ENCODE peak calls at places on chromosome 11, in nine cellular contexts. O is lower lobe of right lung, Q is mesendoderm, C is thoracic aorta, M is psoas muscle, U is Karpas-422, S is breast epithelium, D is mammary epithelial cell, X is right atrium auricular region. P is an unnamed sample.

GRCh38 chr11:64649304-64649703 is 58.3 kb downstream of the SLC22A12 start:
- DNase-seq in C (no peak), S (no peak), U (peak; percentile 74), M (no peak), X (no peak), D (peak; percentile 9), Q (peak; percentile 69), O (no peak), P (peak; percentile 87)

GRCh38 chr11:127114035-127114434 is 113.5 kb upstream of the KIRREL3 start:
- DNase-seq in U (no peak), C (no peak), X (no peak), S (no peak), D (no peak), O (no peak), M (no peak), Q (no peak), P (no peak)

GRCh38 chr11:12167098-12167999 is 57.0 kb downstream of the MICAL2 start:
- DNase-seq in S (no peak), U (no peak), C (peak; percentile 78), O (no peak), X (no peak), D (peak; percentile 98), Q (peak; percentile 70), M (no peak), P (no peak)

GRCh38 chr11:19763315-19763714 is 50.7 kb downstream of the NAV2 start:
- DNase-seq in X (no peak), M (no peak), C (no peak), S (no peak), U (no peak), D (no peak), O (no peak), Q (no peak), P (no peak)

GRCh38 chr11:119791701-119792151 is 62.7 kb upstream of the NECTIN1 start:
- DNase-seq in X (no peak), O (no peak), U (no peak), D (no peak), Q (peak; percentile 78), M (no peak), C (no peak), S (no peak), P (peak; percentile 72)

GRCh38 chr11:45538939-45539338 is 126.5 kb downstream of the CHST1 start:
- DNase-seq in Q (no peak), C (no peak), O (no peak), D (no peak), U (no peak), M (no peak), X (no peak), S (no peak), P (no peak)

GRCh38 chr11:114058871-114059277 is 637 bp upstream of the ZBTB16 start:
- DNase-seq in U (no peak), O (peak; percentile 67), S (no peak), X (no peak), D (no peak), C (no peak), Q (no peak), M (peak; percentile 75), P (no peak)

GRCh38 chr11:58577441-58578135 is 1.3 kb upstream of the ZFP91 start:
- DNase-seq in D (peak; percentile 86), O (peak; percentile 80), M (peak; percentile 74), X (peak; percentile 72), U (peak; percentile 76), S (peak; percentile 53), Q (no peak), C (peak; percentile 29), P (no peak)

GRCh38 chr11:109853156-109853776 is 239.9 kb upstream of the ZC3H12C start:
- DNase-seq in U (peak; percentile 85), C (no peak), D (peak; percentile 63), M (no peak), S (no peak), Q (peak; percentile 81), X (no peak), O (no peak), P (no peak)

GRCh38 chr11:67312187-67313021 is 9.1 kb downstream of the SSH3 start:
- DNase-seq in S (peak; percentile 82), U (no peak), X (no peak), O (peak; percentile 67), C (no peak), D (peak; percentile 95), Q (no peak), M (no peak), P (no peak)

GRCh38 chr11:47986742-47987141 is 6.4 kb downstream of the PTPRJ start:
- DNase-seq in U (peak; percentile 40), Q (no peak), S (no peak), C (no peak), D (peak; percentile 67), O (no peak), M (no peak), X (no peak), P (no peak)

GRCh38 chr11:78228467-78228866 is 39.7 kb downstream of the USP35 start:
- DNase-seq in O (no peak), Q (peak; percentile 85), X (peak; percentile 56), S (no peak), U (peak; percentile 85), M (no peak), D (peak; percentile 39), C (no peak), P (peak; percentile 80)

DNA sequence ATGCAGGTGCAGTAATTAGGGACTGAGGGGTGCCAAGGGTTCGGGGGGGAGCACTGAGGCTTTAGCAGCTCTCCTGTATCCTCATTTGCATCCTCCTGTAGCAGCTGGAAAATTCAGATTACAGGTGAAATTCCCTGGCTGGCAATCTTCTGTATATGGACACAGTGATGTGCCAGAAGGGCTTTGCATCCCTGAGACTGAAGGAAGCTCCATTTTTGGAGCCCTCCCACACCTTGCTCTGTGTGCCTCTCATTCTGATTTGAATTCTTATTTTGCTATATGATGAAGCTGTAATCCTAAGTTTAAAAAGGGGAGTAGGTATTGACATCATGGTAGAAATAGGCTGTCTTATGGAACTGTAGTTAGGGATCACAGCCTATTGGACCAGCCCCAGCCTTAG is 46.6 kb downstream of the SCN3B start:
- DNase-seq in D (no peak), O (no peak), C (no peak), U (no peak), S (no peak), X (no peak), M (no peak), Q (no peak), P (no peak)
- H3K36me3 ChIP-seq in D (no peaks in the 10 kb centered on the region), O (no peaks in the 10 kb centered on the region), C (no peaks in the 10 kb centered on the region), U (peaks cover 54% of the 10 kb centered on the region), S (no peaks in the 10 kb centered on the region), X (no peaks in the 10 kb centered on the region), M (peaks cover 58% of the 10 kb centered on the region), Q (peaks cover 3% of the 10 kb centered on the region), P (peaks cover 9% of the 10 kb centered on the region)

GRCh38 chr11:16397355-16397754 is 41.0 kb upstream of the SOX6 start:
- DNase-seq in X (no peak), O (no peak), M (no peak), U (no peak), C (no peak), Q (no peak), S (no peak), D (no peak), P (no peak)

GRCh38 chr11:16395601-16396000 is 39.3 kb upstream of the SOX6 start:
- DNase-seq in Q (no peak), X (no peak), S (no peak), M (no peak), D (no peak), O (no peak), U (no peak), C (no peak), P (no peak)

GRCh38 chr11:16393335-16393734 is 37.0 kb upstream of the SOX6 start:
- DNase-seq in O (no peak), U (no peak), Q (no peak), D (no peak), C (no peak), M (no peak), X (no peak), S (no peak), P (no peak)

GRCh38 chr11:16392646-16393045 is 36.3 kb upstream of the SOX6 start:
- DNase-seq in Q (no peak), O (no peak), S (no peak), C (no peak), X (no peak), M (no peak), D (no peak), U (no peak), P (no peak)

DNA sequence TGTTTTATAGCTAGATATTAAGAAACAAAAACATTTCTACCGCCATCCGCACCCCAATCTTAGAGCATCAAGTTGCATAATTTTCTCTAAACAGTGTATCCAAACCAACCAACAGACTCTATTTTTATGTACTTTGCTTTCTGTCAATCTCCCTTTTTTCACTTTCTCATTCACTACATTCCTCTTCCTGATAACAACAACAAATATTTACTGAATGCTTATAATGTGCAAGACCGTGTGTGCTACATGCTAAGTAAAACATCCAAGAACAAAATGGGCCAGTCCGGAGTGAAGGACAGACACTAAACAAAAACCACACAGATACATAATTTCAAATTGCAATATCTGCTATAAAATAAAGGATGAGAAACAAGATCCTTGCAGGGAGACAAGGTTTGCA is 38.6 kb upstream of the SOX6 start:
- DNase-seq in S (no peak), C (no peak), Q (no peak), X (no peak), U (no peak), M (no peak), D (no peak), O (no peak), P (no peak)
- H3K27me3 ChIP-seq in S (no peaks in the 10 kb centered on the region), C (no peaks in the 10 kb centered on the region), Q (no peaks in the 10 kb centered on the region), X (no peaks in the 10 kb centered on the region), U (no peaks in the 10 kb centered on the region), M (no peaks in the 10 kb centered on the region), D (no peaks in the 10 kb centered on the region), O (no peaks in the 10 kb centered on the region), P (peaks cover 41% of the 10 kb centered on the region)

GRCh38 chr11:33847251-33847650 is 44.6 kb downstream of the LMO2 start:
- DNase-seq in U (no peak), Q (no peak), D (no peak), S (no peak), M (no peak), O (no peak), C (no peak), X (no peak), P (no peak)

GRCh38 chr11:33843018-33843417 is 48.9 kb downstream of the LMO2 start:
- DNase-seq in O (no peak), S (no peak), X (no peak), Q (no peak), M (no peak), U (no peak), C (no peak), D (no peak), P (no peak)

GRCh38 chr11:33842236-33842915 is 49.5 kb downstream of the LMO2 start:
- DNase-seq in O (no peak), D (no peak), M (no peak), Q (no peak), X (no peak), C (no peak), U (no peak), S (no peak), P (no peak)

DNA sequence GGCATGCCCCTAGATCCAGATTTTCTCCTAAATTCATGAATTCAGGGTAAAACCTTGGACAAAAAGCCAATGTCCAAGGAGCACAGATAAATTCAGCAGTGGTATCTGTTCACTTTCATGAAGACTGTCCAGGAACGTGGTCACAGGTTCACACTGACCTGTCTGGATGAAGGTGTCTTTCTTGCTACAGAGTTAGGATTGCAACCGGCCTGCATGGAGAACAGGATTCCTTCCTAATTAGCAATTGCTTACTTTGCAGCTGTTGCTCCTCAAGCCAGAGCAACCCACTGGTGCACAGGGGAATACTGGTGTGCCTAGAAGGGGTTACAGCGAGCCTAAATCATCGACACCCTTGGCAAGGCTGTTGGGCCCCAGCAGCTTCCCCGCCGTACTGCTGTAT is 47.6 kb downstream of the LMO2 start:
- DNase-seq in D (no peak), S (no peak), Q (no peak), U (no peak), O (no peak), C (no peak), M (no peak), X (no peak), P (no peak)
- H3K4me3 ChIP-seq in D (no peak overlapping the region), S (no peak overlapping the region), Q (no peak overlapping the region), U (no peak overlapping the region), O (no peak overlapping the region), C (no peak overlapping the region), M (no peak overlapping the region), X (no peak overlapping the region), P (no peak overlapping the region)

GRCh38 chr11:123729602-123730001 is 11.9 kb downstream of the ZNF202 start:
- DNase-seq in S (no peak), X (no peak), O (no peak), U (no peak), M (no peak), Q (no peak), D (no peak), C (no peak), P (no peak)
- H3K36me3 ChIP-seq in S (peaks cover 36% of the 10 kb centered on the region), X (peaks cover 62% of the 10 kb centered on the region), O (peaks cover 69% of the 10 kb centered on the region), U (peaks cover 13% of the 10 kb centered on the region), M (peaks cover 87% of the 10 kb centered on the region), Q (peaks cover 48% of the 10 kb centered on the region), D (peaks cover 45% of the 10 kb centered on the region), C (peaks cover 64% of the 10 kb centered on the region), P (peaks cover 56% of the 10 kb centered on the region)